ENCODE peak calls at places on chromosome 2, in six cellular contexts. One of them, this sample, is unnamed.

GRCh38 chr2:172927381-172928357 is 148.0 kb upstream of the MAP3K20 start:
- DNase-seq in mesendoderm: no peak
- DNase-seq in neuronal stem cell: no peak
- DNase-seq in H1: no peak
- DNase-seq in trophoblast cell: no peak
- DNase-seq in IMR-90: peak; percentile 88
- DNase-seq in this sample: no peak

GRCh38 chr2:203670939-203671338 is 35.5 kb upstream of the CD28 start:
- DNase-seq in mesendoderm: no peak
- DNase-seq in neuronal stem cell: no peak
- DNase-seq in H1: no peak
- DNase-seq in trophoblast cell: no peak
- DNase-seq in IMR-90: peak; percentile 53
- DNase-seq in this sample: peak; percentile 42

GRCh38 chr2:71800106-71800809 is 346.9 kb downstream of the DYSF start:
- DNase-seq in mesendoderm: no peak
- DNase-seq in neuronal stem cell: no peak
- DNase-seq in H1: no peak
- DNase-seq in trophoblast cell: no peak
- DNase-seq in IMR-90: no peak
- DNase-seq in this sample: no peak

GRCh38 chr2:6168485-6168884 is 476.3 kb downstream of the SOX11 start:
- DNase-seq in mesendoderm: no peak
- DNase-seq in neuronal stem cell: no peak
- DNase-seq in H1: no peak
- DNase-seq in trophoblast cell: no peak
- DNase-seq in IMR-90: no peak
- DNase-seq in this sample: no peak

GRCh38 chr2:164386226-164386625 is 235.1 kb downstream of the GRB14 start:
- DNase-seq in mesendoderm: no peak
- DNase-seq in neuronal stem cell: no peak
- DNase-seq in H1: no peak
- DNase-seq in trophoblast cell: no peak
- DNase-seq in IMR-90: peak; percentile 13
- DNase-seq in this sample: no peak

GRCh38 chr2:168518555-168519066 is 62.5 kb downstream of the CERS6 start:
- DNase-seq in mesendoderm: peak; percentile 60
- DNase-seq in neuronal stem cell: peak; percentile 40
- DNase-seq in H1: peak; percentile 13
- DNase-seq in trophoblast cell: no peak
- DNase-seq in IMR-90: peak; percentile 34
- DNase-seq in this sample: peak; percentile 79

GRCh38 chr2:198945496-198945895 is 512.2 kb downstream of the SATB2 start:
- DNase-seq in mesendoderm: peak; percentile 19
- DNase-seq in neuronal stem cell: no peak
- DNase-seq in H1: no peak
- DNase-seq in trophoblast cell: no peak
- DNase-seq in IMR-90: no peak
- DNase-seq in this sample: no peak

GRCh38 chr2:38171208-38171858 is 95.4 kb upstream of the CYP1B1 start:
- DNase-seq in mesendoderm: no peak
- DNase-seq in neuronal stem cell: no peak
- DNase-seq in H1: no peak
- DNase-seq in trophoblast cell: no peak
- DNase-seq in IMR-90: no peak
- DNase-seq in this sample: no peak

GRCh38 chr2:216052420-216052819 is 29.2 kb downstream of the PECR start:
- DNase-seq in mesendoderm: no peak
- DNase-seq in neuronal stem cell: no peak
- DNase-seq in H1: no peak
- DNase-seq in trophoblast cell: no peak
- DNase-seq in IMR-90: no peak
- DNase-seq in this sample: no peak

GRCh38 chr2:219272995-219273394 is 6.2 kb upstream of the DNAJB2 start:
- DNase-seq in mesendoderm: no peak
- DNase-seq in neuronal stem cell: no peak
- DNase-seq in H1: no peak
- DNase-seq in trophoblast cell: no peak
- DNase-seq in IMR-90: no peak
- DNase-seq in this sample: no peak

GRCh38 chr2:56009758-56010534 is 86.4 kb upstream of the EFEMP1 start:
- DNase-seq in mesendoderm: peak; percentile 29
- DNase-seq in neuronal stem cell: no peak
- DNase-seq in H1: no peak
- DNase-seq in trophoblast cell: no peak
- DNase-seq in IMR-90: peak; percentile 70
- DNase-seq in this sample: peak; percentile 65

GRCh38 chr2:99819766-99820165 is 322.6 kb downstream of the AFF3 start:
- DNase-seq in mesendoderm: peak; percentile 57
- DNase-seq in neuronal stem cell: no peak
- DNase-seq in H1: no peak
- DNase-seq in trophoblast cell: no peak
- DNase-seq in IMR-90: no peak
- DNase-seq in this sample: no peak

GRCh38 chr2:99818842-99819241 is 323.5 kb downstream of the AFF3 start:
- DNase-seq in mesendoderm: no peak
- DNase-seq in neuronal stem cell: no peak
- DNase-seq in H1: no peak
- DNase-seq in trophoblast cell: no peak
- DNase-seq in IMR-90: peak; percentile 47
- DNase-seq in this sample: no peak

GRCh38 chr2:99821572-99822369 is 320.6 kb downstream of the AFF3 start:
- DNase-seq in mesendoderm: peak; percentile 65
- DNase-seq in neuronal stem cell: no peak
- DNase-seq in H1: no peak
- DNase-seq in trophoblast cell: peak; percentile 85
- DNase-seq in IMR-90: peak; percentile 90
- DNase-seq in this sample: peak; percentile 82

GRCh38 chr2:99821039-99821438 is 321.4 kb downstream of the AFF3 start:
- DNase-seq in mesendoderm: peak; percentile 58
- DNase-seq in neuronal stem cell: no peak
- DNase-seq in H1: no peak
- DNase-seq in trophoblast cell: peak; percentile 10
- DNase-seq in IMR-90: no peak
- DNase-seq in this sample: no peak

DNA sequence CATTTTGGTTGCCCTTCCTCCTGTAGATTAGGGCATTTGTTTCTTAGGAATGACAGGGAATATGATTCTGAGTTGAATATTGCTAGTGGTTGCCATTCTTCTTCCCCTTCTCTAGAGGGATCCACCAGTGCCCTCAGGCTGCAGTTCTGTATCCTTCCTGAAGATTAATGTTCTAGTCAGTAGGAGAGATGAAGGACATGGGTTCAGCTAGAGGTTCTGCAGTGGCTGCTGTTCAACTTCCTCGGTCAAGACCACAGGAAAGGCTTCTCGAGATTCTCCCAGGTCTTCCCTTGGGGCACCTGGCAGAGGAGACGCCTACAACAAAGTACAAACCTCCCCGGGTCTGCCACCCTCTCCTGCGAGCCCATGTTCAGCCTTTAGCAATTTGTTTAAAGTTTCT is 325.5 kb downstream of the AFF3 start:
- DNase-seq in mesendoderm: no peak
- DNase-seq in neuronal stem cell: no peak
- DNase-seq in H1: no peak
- DNase-seq in trophoblast cell: no peak
- DNase-seq in IMR-90: no peak
- DNase-seq in this sample: no peak
- H3K18ac ChIP-seq in mesendoderm: no peak overlapping the region
- H3K18ac ChIP-seq in neuronal stem cell: no peak overlapping the region
- H3K18ac ChIP-seq in H1: no peak overlapping the region
- H3K18ac ChIP-seq in trophoblast cell: no peak overlapping the region
- H3K18ac ChIP-seq in IMR-90: no peak overlapping the region
- H3K18ac ChIP-seq in this sample: no peak overlapping the region

DNA sequence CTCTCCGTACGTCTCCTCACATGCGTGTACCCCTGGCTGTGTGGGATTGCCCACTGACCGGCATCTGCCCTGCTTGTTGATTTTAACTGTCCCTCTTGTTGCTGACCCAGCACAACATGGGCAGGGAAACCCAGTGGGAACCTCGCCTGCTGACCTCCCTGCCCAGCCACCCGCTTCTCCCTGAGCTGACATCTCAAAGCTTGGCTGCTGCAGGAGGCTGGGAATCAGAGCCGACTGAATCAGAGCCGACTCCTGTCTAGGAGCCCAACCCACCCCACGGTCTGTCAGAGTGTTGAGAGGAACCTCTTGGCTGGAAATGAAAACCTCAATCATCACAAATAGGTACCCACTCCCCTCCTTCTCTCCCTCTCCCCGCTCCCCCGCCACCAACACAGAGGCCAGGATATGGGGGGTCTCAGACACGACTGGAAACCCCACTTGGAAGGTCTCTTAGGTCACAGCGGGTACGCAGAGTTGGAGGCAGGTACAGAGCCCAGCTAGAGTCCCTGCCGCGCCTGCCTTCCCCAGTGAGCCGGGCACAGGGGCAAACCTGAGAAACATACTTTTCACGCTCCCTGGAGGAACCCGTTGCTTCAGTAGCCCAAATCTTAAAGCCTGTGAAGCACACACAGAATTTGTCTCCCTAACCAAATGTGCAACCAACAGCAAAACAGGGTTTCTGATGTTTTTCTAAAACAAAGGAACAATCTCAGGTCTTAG is 784 bp downstream of the EDAR start:
- DNase-seq in mesendoderm: no peak
- DNase-seq in neuronal stem cell: no peak
- DNase-seq in H1: no peak
- DNase-seq in trophoblast cell: no peak
- DNase-seq in IMR-90: no peak
- DNase-seq in this sample: no peak
- H3K4me3 ChIP-seq in mesendoderm: no peak overlapping the region
- H3K4me3 ChIP-seq in neuronal stem cell: no peak overlapping the region
- H3K4me3 ChIP-seq in H1: no peak overlapping the region
- H3K4me3 ChIP-seq in trophoblast cell: no peak overlapping the region
- H3K4me3 ChIP-seq in IMR-90: no peak overlapping the region
- H3K4me3 ChIP-seq in this sample: no peak overlapping the region

GRCh38 chr2:197281421-197281820 is 29.2 kb downstream of the ANKRD44 start:
- DNase-seq in mesendoderm: no peak
- DNase-seq in neuronal stem cell: no peak
- DNase-seq in H1: no peak
- DNase-seq in trophoblast cell: no peak
- DNase-seq in IMR-90: no peak
- DNase-seq in this sample: no peak

GRCh38 chr2:197277726-197278259 is 32.8 kb downstream of the ANKRD44 start:
- DNase-seq in mesendoderm: no peak
- DNase-seq in neuronal stem cell: no peak
- DNase-seq in H1: no peak
- DNase-seq in trophoblast cell: no peak
- DNase-seq in IMR-90: no peak
- DNase-seq in this sample: no peak

GRCh38 chr2:197278804-197279763 is 31.5 kb downstream of the ANKRD44 start:
- DNase-seq in mesendoderm: no peak
- DNase-seq in neuronal stem cell: no peak
- DNase-seq in H1: no peak
- DNase-seq in trophoblast cell: no peak
- DNase-seq in IMR-90: no peak
- DNase-seq in this sample: no peak

GRCh38 chr2:197276156-197276555 is 34.4 kb downstream of the ANKRD44 start:
- DNase-seq in mesendoderm: no peak
- DNase-seq in neuronal stem cell: no peak
- DNase-seq in H1: no peak
- DNase-seq in trophoblast cell: no peak
- DNase-seq in IMR-90: no peak
- DNase-seq in this sample: no peak

DNA sequence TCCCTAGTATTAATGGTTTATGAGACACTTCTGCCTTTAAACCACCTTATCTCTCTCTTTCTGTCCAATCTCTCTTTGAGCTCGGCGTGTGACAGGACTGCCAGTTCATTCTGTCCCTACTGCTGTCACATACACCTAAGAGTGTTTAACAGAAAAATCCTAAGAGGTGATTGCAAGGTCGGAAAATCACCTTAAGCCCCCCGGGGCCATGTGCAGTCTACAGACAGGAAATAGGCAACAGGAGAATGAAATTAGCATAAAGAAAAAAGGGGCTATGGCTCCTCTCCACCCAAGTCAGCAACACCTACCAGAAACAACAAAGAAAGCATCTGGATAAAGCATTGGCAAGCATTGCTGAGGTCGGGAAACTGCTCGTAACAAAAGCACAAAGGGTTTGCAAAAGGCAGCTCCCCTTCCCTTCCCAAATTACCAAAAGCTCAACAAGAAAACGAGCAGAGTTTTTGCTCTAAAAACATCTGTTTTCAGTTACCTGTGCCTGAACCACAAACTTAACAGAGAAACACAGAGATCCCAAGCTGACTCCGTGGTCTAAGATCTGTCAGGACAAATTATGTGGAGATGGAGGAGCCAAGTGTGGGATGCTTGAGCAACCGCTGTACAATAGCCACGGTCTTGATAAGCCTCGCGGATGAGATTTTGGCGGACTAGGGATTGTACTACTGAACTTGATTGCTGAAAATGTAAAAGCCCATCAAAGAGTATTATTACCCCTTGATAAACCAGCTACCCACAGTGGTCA is 30.4 kb downstream of the ANKRD44 start:
- DNase-seq in mesendoderm: no peak
- DNase-seq in neuronal stem cell: no peak
- DNase-seq in H1: no peak
- DNase-seq in trophoblast cell: no peak
- DNase-seq in IMR-90: peak; percentile 39
- DNase-seq in this sample: no peak
- H3K18ac ChIP-seq in mesendoderm: no peak overlapping the region
- H3K18ac ChIP-seq in neuronal stem cell: no peak overlapping the region
- H3K18ac ChIP-seq in H1: no peak overlapping the region
- H3K18ac ChIP-seq in trophoblast cell: no peak overlapping the region
- H3K18ac ChIP-seq in IMR-90: no peak overlapping the region
- H3K18ac ChIP-seq in this sample: no peak overlapping the region

GRCh38 chr2:39304200-39304599 is 60.4 kb upstream of the CDKL4 start:
- DNase-seq in mesendoderm: no peak
- DNase-seq in neuronal stem cell: no peak
- DNase-seq in H1: no peak
- DNase-seq in trophoblast cell: no peak
- DNase-seq in IMR-90: no peak
- DNase-seq in this sample: no peak

GRCh38 chr2:39304729-39305128 is 61.0 kb upstream of the CDKL4 start:
- DNase-seq in mesendoderm: no peak
- DNase-seq in neuronal stem cell: no peak
- DNase-seq in H1: no peak
- DNase-seq in trophoblast cell: no peak
- DNase-seq in IMR-90: no peak
- DNase-seq in this sample: peak; percentile 29

GRCh38 chr2:39301352-39301751 is 57.6 kb upstream of the CDKL4 start:
- DNase-seq in mesendoderm: peak; percentile 44
- DNase-seq in neuronal stem cell: no peak
- DNase-seq in H1: no peak
- DNase-seq in trophoblast cell: no peak
- DNase-seq in IMR-90: no peak
- DNase-seq in this sample: no peak

GRCh38 chr2:39300044-39300820 is 56.5 kb upstream of the CDKL4 start:
- DNase-seq in mesendoderm: no peak
- DNase-seq in neuronal stem cell: no peak
- DNase-seq in H1: no peak
- DNase-seq in trophoblast cell: no peak
- DNase-seq in IMR-90: no peak
- DNase-seq in this sample: no peak
- H3K4me3 ChIP-seq in mesendoderm: no peak overlapping the region
- H3K4me3 ChIP-seq in neuronal stem cell: no peak overlapping the region
- H3K4me3 ChIP-seq in H1: no peak overlapping the region
- H3K4me3 ChIP-seq in trophoblast cell: no peak overlapping the region
- H3K4me3 ChIP-seq in IMR-90: no peak overlapping the region
- H3K4me3 ChIP-seq in this sample: no peak overlapping the region